ENCODE peak calls at places on chromosomes 16 and 17, in eight cellular contexts. P is endodermal cell, X is foreskin fibroblast, C is left ventricle myocardium inferior, W is heart left ventricle, Q is colonic mucosa, V is heart right ventricle, B is neural progenitor cell. G is an unnamed sample.

GRCh38 chr16:60087530-60087929 is 1353.4 kb upstream of the GOT2 start:
- DNase-seq in P (no peak), X (no peak), C (no peak), W (no peak), Q (no peak), V (no peak), B (no peak), G (no peak)

GRCh38 chr17:68161644-68162428 is 86.0 kb upstream of the AMZ2 start:
- DNase-seq in P (peak), X (no peak), C (peak), W (peak), Q (no peak), V (peak), B (no peak), G (no peak)

GRCh38 chr17:7183433-7184090 is 4.4 kb upstream of the ASGR1 start:
- DNase-seq in P (peak), X (peak), C (no peak), W (no peak), Q (no peak), V (no peak), B (no peak), G (no peak)

GRCh38 chr16:46996952-46997458 is 23.5 kb upstream of the DNAJA2 start:
- DNase-seq in P (no peak), X (no peak), C (no peak), W (no peak), Q (no peak), V (no peak), B (no peak), G (no peak)

GRCh38 chr17:19645608-19646250 is 2.8 kb upstream of the ALDH3A2 start:
- DNase-seq in P (peak), X (peak), C (no peak), W (no peak), Q (peak), V (peak), B (peak), G (peak)

GRCh38 chr16:55333690-55334089 is 9.7 kb downstream of the IRX6 start:
- DNase-seq in P (no peak), X (no peak), C (no peak), W (no peak), Q (no peak), V (no peak), B (no peak), G (no peak)

GRCh38 chr16:72013389-72013788 is 4.8 kb downstream of the DHODH start:
- DNase-seq in P (no peak), X (peak), C (peak), W (no peak), Q (no peak), V (no peak), B (no peak), G (no peak)

GRCh38 chr16:4005281-4005680 is 111.0 kb downstream of the ADCY9 start:
- DNase-seq in P (no peak), X (no peak), C (no peak), W (no peak), Q (no peak), V (no peak), B (no peak), G (no peak)

GRCh38 chr16:30183961-30184429 is 593 bp downstream of the CORO1A start:
- DNase-seq in P (peak), X (no peak), C (peak), W (peak), Q (peak), V (peak), B (no peak), G (peak)

GRCh38 chr16:71555230-71555891 is 21.5 kb downstream of the TAT start:
- DNase-seq in P (no peak), X (no peak), C (no peak), W (no peak), Q (no peak), V (no peak), B (no peak), G (no peak)

GRCh38 chr17:15341385-15341849 is at the start of gene TEKT3:
- DNase-seq in P (peak), X (peak), C (peak), W (peak), Q (peak), V (peak), B (peak), G (peak)

GRCh38 chr17:58487589-58488427 is at the start of gene HSF5:
- DNase-seq in P (peak), X (peak), C (peak), W (no peak), Q (no peak), V (peak), B (no peak), G (no peak)
- H3K4me3 ChIP-seq in P (no peak), X (no peak), C (no peak), W (no peak), Q (peak), V (peak), B (no peak), G (no peak)

GRCh38 chr17:38735161-38735997 is 5.2 kb downstream of the CISD3 start:
- DNase-seq in P (peak), X (peak), C (peak), W (peak), Q (peak), V (peak), B (peak), G (peak)

GRCh38 chr17:38731526-38732294 is 1.6 kb downstream of the CISD3 start:
- DNase-seq in P (no peak), X (no peak), C (no peak), W (no peak), Q (peak), V (no peak), B (no peak), G (peak)

GRCh38 chr17:38734235-38734633 is 4.1 kb downstream of the CISD3 start:
- DNase-seq in P (no peak), X (no peak), C (no peak), W (no peak), Q (no peak), V (no peak), B (no peak), G (no peak)

GRCh38 chr17:38732376-38733314 is 2.5 kb downstream of the CISD3 start:
- DNase-seq in P (peak), X (no peak), C (no peak), W (no peak), Q (peak), V (no peak), B (no peak), G (peak)

GRCh38 chr17:38733315-38734234 is 3.4 kb downstream of the CISD3 start:
- DNase-seq in P (peak), X (no peak), C (no peak), W (no peak), Q (no peak), V (no peak), B (no peak), G (peak)
- TF ChIP-seq CTCF in P (peak), X (no peak), C (no peak), W (no peak), Q (no peak), V (peak), B (peak), G (no peak)

DNA sequence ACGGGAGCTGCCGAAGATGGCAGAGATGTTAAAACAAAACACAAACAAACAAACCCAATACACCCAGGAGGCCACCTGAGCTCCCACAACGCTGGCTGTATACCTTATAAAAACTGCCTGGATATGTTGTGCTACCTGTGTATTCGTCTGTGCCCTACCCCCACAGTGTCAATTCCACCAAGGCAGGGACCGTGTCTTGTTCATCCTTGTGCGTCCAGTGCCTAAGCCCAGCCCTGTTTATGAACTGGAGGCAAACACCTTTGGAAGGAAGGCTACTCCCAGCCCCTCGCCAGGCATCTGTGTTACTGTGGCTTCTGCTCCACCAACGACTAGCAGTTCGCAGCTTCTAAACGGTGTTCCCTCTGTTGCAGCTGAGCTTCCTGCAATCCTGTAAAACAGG is 26.7 kb upstream of the PHOSPHO1 start:
- DNase-seq in P (no peak), X (no peak), C (no peak), W (no peak), Q (no peak), V (no peak), B (no peak), G (no peak)
- H3K4me3 ChIP-seq in P (no peak), X (no peak), C (no peak), W (no peak), Q (no peak), V (no peak), B (no peak), G (no peak)

GRCh38 chr17:34254146-34254545 is 939 bp upstream of the CCL2 start:
- DNase-seq in P (no peak), X (peak), C (no peak), W (no peak), Q (no peak), V (no peak), B (no peak), G (no peak)
- TF ChIP-seq CTCF in P (no peak), X (no peak), C (no peak), W (no peak), Q (no peak), V (no peak), B (no peak), G (no peak)